ENCODE peak calls at places on chromosomes 11 and 22, in four cellular contexts. T is activated T-helper 1 cell treated with anti-CD3 and anti-CD28 coated beads, Interleukin-12 subunit alpha, Interleukin-12 subunit beta, Interleukin-2, Interleukin-4 antibody, amounts not matched to agents 30 ng/mL and 10 ng/mL and 1 ng/mL, durations not matched to agents 14 hours and 24 hours and 36 hours; K is HEK293T; Q is stromal cell of bone marrow. C is an unnamed sample.
A peak's percentile ranks its signal among the peaks of the same experiment; 100 is the strongest.

GRCh38 chr11:18844753-18845367 is 53.3 kb upstream of the PTPN5 start:
- DNase-seq in T (no peak), K (peak; percentile 51), Q (peak; percentile 9), C (no peak)

GRCh38 chr11:72609045-72609444 is 65.2 kb downstream of the PDE2A start:
- DNase-seq in T (no peak), K (peak; percentile 44), Q (no peak), C (no peak)

GRCh38 chr11:90189011-90189410 is 33.8 kb downstream of the CHORDC1 start:
- DNase-seq in T (no peak), K (no peak), Q (no peak), C (no peak)

GRCh38 chr22:29587938-29588699 is 7.2 kb upstream of the NIPSNAP1 start:
- DNase-seq in T (no peak), K (no peak), Q (peak; percentile 82), C (no peak)

GRCh38 chr11:67355023-67355793 is 1.9 kb upstream of the POLD4 start:
- DNase-seq in T (no peak), K (no peak), Q (no peak), C (no peak)

GRCh38 chr11:93652161-93652597 is 9.3 kb upstream of the CEP295 start:
- DNase-seq in T (no peak), K (peak; percentile 49), Q (peak; percentile 26), C (peak; percentile 28)

GRCh38 chr22:44523981-44524759 is 26.1 kb upstream of the RTL6 start:
- DNase-seq in T (no peak), K (no peak), Q (peak; percentile 63), C (no peak)

GRCh38 chr11:112725636-112726035 is 235.6 kb upstream of the NCAM1 start:
- DNase-seq in T (no peak), K (no peak), Q (no peak), C (no peak)

GRCh38 chr22:28222066-28222465 is 303.0 kb upstream of the PITPNB start:
- DNase-seq in T (no peak), K (no peak), Q (no peak), C (no peak)

GRCh38 chr11:78248191-78248590 is 59.5 kb downstream of the USP35 start:
- DNase-seq in T (no peak), K (no peak), Q (no peak), C (no peak)

GRCh38 chr11:125370561-125371389 is 125.3 kb downstream of the FEZ1 start:
- DNase-seq in T (no peak), K (no peak), Q (no peak), C (no peak)

GRCh38 chr22:43131773-43132501 is 11.3 kb downstream of the MCAT start:
- DNase-seq in T (no peak), K (no peak), Q (no peak), C (no peak)

GRCh38 chr11:122696662-122697061 is 41.1 kb downstream of the UBASH3B start:
- DNase-seq in T (peak; percentile 56), K (no peak), Q (no peak), C (peak; percentile 39)

GRCh38 chr11:113934797-113935196 is 30.2 kb downstream of the HTR3B start:
- DNase-seq in T (no peak), K (no peak), Q (no peak), C (no peak)

GRCh38 chr22:30490399-30490798 is 15.1 kb downstream of the SEC14L4 start:
- DNase-seq in T (no peak), K (peak; percentile 50), Q (no peak), C (no peak)

GRCh38 chr11:47466701-47467250 is 17.8 kb upstream of the RAPSN start:
- DNase-seq in T (no peak), K (no peak), Q (peak; percentile 21), C (no peak)

GRCh38 chr11:73087730-73088129 is 54.4 kb downstream of the FCHSD2 start:
- DNase-seq in T (no peak), K (no peak), Q (no peak), C (no peak)

GRCh38 chr22:19419464-19420178 is 11.9 kb downstream of the HIRA start:
- DNase-seq in T (peak; percentile 42), K (no peak), Q (no peak), C (peak; percentile 20)

GRCh38 chr11:35330924-35331323 is 88.4 kb downstream of the SLC1A2 start:
- DNase-seq in T (peak; percentile 46), K (no peak), Q (no peak), C (no peak)

GRCh38 chr11:126602349-126602940 is 247.0 kb downstream of the ST3GAL4 start:
- DNase-seq in T (no peak), K (no peak), Q (no peak), C (no peak)

GRCh38 chr11:55571828-55572227 is at the start of gene OR4C16:
- DNase-seq in T (no peak), K (no peak), Q (no peak), C (no peak)

GRCh38 chr22:42895541-42895981 is 38.5 kb upstream of the ARFGAP3 start:
- DNase-seq in T (no peak), K (no peak), Q (no peak), C (no peak)

GRCh38 chr22:48499456-48500425 is 1327.9 kb downstream of the BRD1 start:
- DNase-seq in T (no peak), K (no peak), Q (no peak), C (no peak)

GRCh38 chr22:41925783-41926460 is 684 bp downstream of the TNFRSF13C start:
- DNase-seq in T (peak; percentile 75), K (peak; percentile 84), Q (no peak), C (peak; percentile 79)

GRCh38 chr22:37244114-37244921 is at the start of gene RAC2:
- DNase-seq in T (peak; percentile 83), K (no peak), Q (no peak), C (peak; percentile 87)

GRCh38 chr11:86999859-87000753 is 37.6 kb upstream of the TMEM135 start:
- DNase-seq in T (no peak), K (peak; percentile 37), Q (no peak), C (no peak)

GRCh38 chr11:75786101-75786736 is 17.6 kb downstream of the DGAT2 start:
- DNase-seq in T (no peak), K (no peak), Q (no peak), C (no peak)

GRCh38 chr11:130181295-130182272 is 22.0 kb downstream of the ST14 start:
- DNase-seq in T (no peak), K (no peak), Q (peak; percentile 69), C (no peak)

GRCh38 chr11:48019597-48019996 is 39.2 kb downstream of the PTPRJ start:
- DNase-seq in T (no peak), K (no peak), Q (no peak), C (no peak)

GRCh38 chr11:44979536-44980399 is 29.1 kb upstream of the TP53I11 start:
- DNase-seq in T (no peak), K (no peak), Q (no peak), C (no peak)

GRCh38 chr22:49232319-49233067 is 595.2 kb downstream of the BRD1 start:
- DNase-seq in T (no peak), K (no peak), Q (no peak), C (no peak)

GRCh38 chr11:30504468-30504867 is 81.7 kb downstream of the MPPED2 start:
- DNase-seq in T (no peak), K (no peak), Q (no peak), C (no peak)

GRCh38 chr11:111001986-111002616 is 243.4 kb upstream of the POU2AF2 start:
- DNase-seq in T (no peak), K (no peak), Q (peak; percentile 89), C (no peak)

GRCh38 chr11:86523738-86524602 is 148.4 kb downstream of the ME3 start:
- DNase-seq in T (no peak), K (no peak), Q (peak; percentile 47), C (no peak)